ENCODE peak calls at places on chromosomes 16 and 17, in seven cellular contexts. One of them, this sample, is unnamed.

GRCh38 chr17:52035336-52035915 is 123.1 kb downstream of the CA10 start:
- DNase-seq in RPMI7951: no peak
- DNase-seq in activated CD4-positive, alpha-beta T cell treated with anti-CD3 and anti-CD28 coated beads for 24 hours: no peak
- DNase-seq in activated CD4-positive, alpha-beta memory T cell treated with anti-CD3 and anti-CD28 coated beads for 36 hours: no peak
- DNase-seq in skeletal muscle cell: no peak
- DNase-seq in central memory CD4-positive, alpha-beta T cell: no peak
- DNase-seq in body of pancreas: no peak
- DNase-seq in this sample: no peak

GRCh38 chr16:87371261-87371866 is 12.2 kb downstream of the FBXO31 start:
- DNase-seq in RPMI7951: no peak
- DNase-seq in activated CD4-positive, alpha-beta T cell treated with anti-CD3 and anti-CD28 coated beads for 24 hours: no peak
- DNase-seq in activated CD4-positive, alpha-beta memory T cell treated with anti-CD3 and anti-CD28 coated beads for 36 hours: no peak
- DNase-seq in skeletal muscle cell: no peak
- DNase-seq in central memory CD4-positive, alpha-beta T cell: no peak
- DNase-seq in body of pancreas: no peak
- DNase-seq in this sample: no peak

GRCh38 chr16:50928065-50928464 is 186.2 kb downstream of the CYLD start:
- DNase-seq in RPMI7951: no peak
- DNase-seq in activated CD4-positive, alpha-beta T cell treated with anti-CD3 and anti-CD28 coated beads for 24 hours: no peak
- DNase-seq in activated CD4-positive, alpha-beta memory T cell treated with anti-CD3 and anti-CD28 coated beads for 36 hours: no peak
- DNase-seq in skeletal muscle cell: no peak
- DNase-seq in central memory CD4-positive, alpha-beta T cell: no peak
- DNase-seq in body of pancreas: no peak
- DNase-seq in this sample: no peak

GRCh38 chr17:16150251-16150859 is 65.0 kb downstream of the NCOR1 start:
- DNase-seq in RPMI7951: peak; percentile 4
- DNase-seq in activated CD4-positive, alpha-beta T cell treated with anti-CD3 and anti-CD28 coated beads for 24 hours: no peak
- DNase-seq in activated CD4-positive, alpha-beta memory T cell treated with anti-CD3 and anti-CD28 coated beads for 36 hours: no peak
- DNase-seq in skeletal muscle cell: peak; percentile 7
- DNase-seq in central memory CD4-positive, alpha-beta T cell: no peak
- DNase-seq in body of pancreas: no peak
- DNase-seq in this sample: no peak

GRCh38 chr17:62807812-62808575 is at the start of gene MARCHF10:
- DNase-seq in RPMI7951: no peak
- DNase-seq in activated CD4-positive, alpha-beta T cell treated with anti-CD3 and anti-CD28 coated beads for 24 hours: peak; percentile 3
- DNase-seq in activated CD4-positive, alpha-beta memory T cell treated with anti-CD3 and anti-CD28 coated beads for 36 hours: peak; percentile 34
- DNase-seq in skeletal muscle cell: no peak
- DNase-seq in central memory CD4-positive, alpha-beta T cell: no peak
- DNase-seq in body of pancreas: peak; percentile 43
- DNase-seq in this sample: peak; percentile 65

GRCh38 chr17:10729334-10730193 is at the start of gene TMEM220:
- DNase-seq in RPMI7951: peak; percentile 68
- DNase-seq in activated CD4-positive, alpha-beta T cell treated with anti-CD3 and anti-CD28 coated beads for 24 hours: peak; percentile 13
- DNase-seq in activated CD4-positive, alpha-beta memory T cell treated with anti-CD3 and anti-CD28 coated beads for 36 hours: peak; percentile 42
- DNase-seq in skeletal muscle cell: peak; percentile 24
- DNase-seq in central memory CD4-positive, alpha-beta T cell: peak; percentile 13
- DNase-seq in body of pancreas: peak; percentile 80
- DNase-seq in this sample: peak; percentile 89

GRCh38 chr17:39225974-39226683 is 384 bp upstream of the STAC2 start:
- DNase-seq in RPMI7951: peak; percentile 73
- DNase-seq in activated CD4-positive, alpha-beta T cell treated with anti-CD3 and anti-CD28 coated beads for 24 hours: peak; percentile 31
- DNase-seq in activated CD4-positive, alpha-beta memory T cell treated with anti-CD3 and anti-CD28 coated beads for 36 hours: peak; percentile 37
- DNase-seq in skeletal muscle cell: no peak
- DNase-seq in central memory CD4-positive, alpha-beta T cell: no peak
- DNase-seq in body of pancreas: peak; percentile 32
- DNase-seq in this sample: peak; percentile 58

GRCh38 chr16:1708768-1709180 is 2.8 kb downstream of the MAPK8IP3 start:
- DNase-seq in RPMI7951: no peak
- DNase-seq in activated CD4-positive, alpha-beta T cell treated with anti-CD3 and anti-CD28 coated beads for 24 hours: no peak
- DNase-seq in activated CD4-positive, alpha-beta memory T cell treated with anti-CD3 and anti-CD28 coated beads for 36 hours: no peak
- DNase-seq in skeletal muscle cell: no peak
- DNase-seq in central memory CD4-positive, alpha-beta T cell: no peak
- DNase-seq in body of pancreas: no peak
- DNase-seq in this sample: no peak

GRCh38 chr16:23768581-23768980 is 13.8 kb downstream of the CHP2 start:
- DNase-seq in RPMI7951: no peak
- DNase-seq in activated CD4-positive, alpha-beta T cell treated with anti-CD3 and anti-CD28 coated beads for 24 hours: no peak
- DNase-seq in activated CD4-positive, alpha-beta memory T cell treated with anti-CD3 and anti-CD28 coated beads for 36 hours: no peak
- DNase-seq in skeletal muscle cell: no peak
- DNase-seq in central memory CD4-positive, alpha-beta T cell: no peak
- DNase-seq in body of pancreas: no peak
- DNase-seq in this sample: no peak

GRCh38 chr17:60577147-60577925 is 22.7 kb upstream of the PPM1D start:
- DNase-seq in RPMI7951: peak; percentile 50
- DNase-seq in activated CD4-positive, alpha-beta T cell treated with anti-CD3 and anti-CD28 coated beads for 24 hours: no peak
- DNase-seq in activated CD4-positive, alpha-beta memory T cell treated with anti-CD3 and anti-CD28 coated beads for 36 hours: no peak
- DNase-seq in skeletal muscle cell: peak; percentile 34
- DNase-seq in central memory CD4-positive, alpha-beta T cell: no peak
- DNase-seq in body of pancreas: peak; percentile 30
- DNase-seq in this sample: peak; percentile 68

GRCh38 chr17:18981642-18982424 is 22.7 kb downstream of the FAM83G start:
- DNase-seq in RPMI7951: peak; percentile 68
- DNase-seq in activated CD4-positive, alpha-beta T cell treated with anti-CD3 and anti-CD28 coated beads for 24 hours: no peak
- DNase-seq in activated CD4-positive, alpha-beta memory T cell treated with anti-CD3 and anti-CD28 coated beads for 36 hours: peak; percentile 34
- DNase-seq in skeletal muscle cell: no peak
- DNase-seq in central memory CD4-positive, alpha-beta T cell: no peak
- DNase-seq in body of pancreas: peak; percentile 81
- DNase-seq in this sample: no peak

GRCh38 chr16:84331998-84332780 is 36.1 kb upstream of the ATP2C2 start:
- DNase-seq in RPMI7951: peak; percentile 31
- DNase-seq in activated CD4-positive, alpha-beta T cell treated with anti-CD3 and anti-CD28 coated beads for 24 hours: no peak
- DNase-seq in activated CD4-positive, alpha-beta memory T cell treated with anti-CD3 and anti-CD28 coated beads for 36 hours: no peak
- DNase-seq in skeletal muscle cell: no peak
- DNase-seq in central memory CD4-positive, alpha-beta T cell: no peak
- DNase-seq in body of pancreas: no peak
- DNase-seq in this sample: no peak

GRCh38 chr16:72291531-72291981 is 119.6 kb upstream of the PMFBP1 start:
- DNase-seq in RPMI7951: peak; percentile 93
- DNase-seq in activated CD4-positive, alpha-beta T cell treated with anti-CD3 and anti-CD28 coated beads for 24 hours: no peak
- DNase-seq in activated CD4-positive, alpha-beta memory T cell treated with anti-CD3 and anti-CD28 coated beads for 36 hours: no peak
- DNase-seq in skeletal muscle cell: peak; percentile 91
- DNase-seq in central memory CD4-positive, alpha-beta T cell: no peak
- DNase-seq in body of pancreas: no peak
- DNase-seq in this sample: no peak

GRCh38 chr16:17467923-17468540 is 2.7 kb downstream of the XYLT1 start:
- DNase-seq in RPMI7951: peak; percentile 33
- DNase-seq in activated CD4-positive, alpha-beta T cell treated with anti-CD3 and anti-CD28 coated beads for 24 hours: no peak
- DNase-seq in activated CD4-positive, alpha-beta memory T cell treated with anti-CD3 and anti-CD28 coated beads for 36 hours: peak; percentile 68
- DNase-seq in skeletal muscle cell: no peak
- DNase-seq in central memory CD4-positive, alpha-beta T cell: no peak
- DNase-seq in body of pancreas: peak; percentile 65
- DNase-seq in this sample: peak; percentile 81

GRCh38 chr16:17829826-17830225 is 359.1 kb upstream of the XYLT1 start:
- DNase-seq in RPMI7951: peak; percentile 30
- DNase-seq in activated CD4-positive, alpha-beta T cell treated with anti-CD3 and anti-CD28 coated beads for 24 hours: no peak
- DNase-seq in activated CD4-positive, alpha-beta memory T cell treated with anti-CD3 and anti-CD28 coated beads for 36 hours: no peak
- DNase-seq in skeletal muscle cell: no peak
- DNase-seq in central memory CD4-positive, alpha-beta T cell: no peak
- DNase-seq in body of pancreas: no peak
- DNase-seq in this sample: no peak

GRCh38 chr17:48382989-48383388 is 47.0 kb downstream of the SKAP1 start:
- DNase-seq in RPMI7951: no peak
- DNase-seq in activated CD4-positive, alpha-beta T cell treated with anti-CD3 and anti-CD28 coated beads for 24 hours: no peak
- DNase-seq in activated CD4-positive, alpha-beta memory T cell treated with anti-CD3 and anti-CD28 coated beads for 36 hours: no peak
- DNase-seq in skeletal muscle cell: no peak
- DNase-seq in central memory CD4-positive, alpha-beta T cell: no peak
- DNase-seq in body of pancreas: no peak
- DNase-seq in this sample: no peak

GRCh38 chr16:26186221-26186620 is 494.5 kb downstream of the HS3ST4 start:
- DNase-seq in RPMI7951: no peak
- DNase-seq in activated CD4-positive, alpha-beta T cell treated with anti-CD3 and anti-CD28 coated beads for 24 hours: no peak
- DNase-seq in activated CD4-positive, alpha-beta memory T cell treated with anti-CD3 and anti-CD28 coated beads for 36 hours: no peak
- DNase-seq in skeletal muscle cell: no peak
- DNase-seq in central memory CD4-positive, alpha-beta T cell: no peak
- DNase-seq in body of pancreas: no peak
- DNase-seq in this sample: no peak